ENCODE peak calls at places on chromosomes 3 and 15, in four cellular contexts. O is A549, Y is K562, L is HepG2. U is an unnamed sample.

GRCh38 chr3:65538101-65538500 is 500.6 kb downstream of the MAGI1 start:
- DNase-seq in O (no peak), L (no peak), Y (no peak), U (no peak)

GRCh38 chr3:174786825-174787224 is 72.3 kb upstream of the NAALADL2 start:
- DNase-seq in O (no peak), Y (no peak), L (no peak), U (no peak)

GRCh38 chr3:38109580-38110313 is 27.2 kb downstream of the ACAA1 start:
- DNase-seq in L (no peak), Y (no peak), O (no peak), U (no peak)

GRCh38 chr3:100402150-100402706 is 889 bp downstream of the LNP1 start:
- DNase-seq in Y (no peak), L (no peak), O (peak), U (no peak)

GRCh38 chr15:62752687-62753517 is 289.6 kb upstream of the TPM1 start:
- DNase-seq in L (no peak), O (no peak), Y (no peak), U (no peak)

GRCh38 chr15:99409097-99409473 is 156.7 kb upstream of the MEF2A start:
- DNase-seq in O (peak), L (peak), Y (no peak), U (no peak)

GRCh38 chr3:33663042-33663441 is 55.0 kb downstream of the CLASP2 start:
- DNase-seq in Y (no peak), L (no peak), O (no peak), U (no peak)

GRCh38 chr3:132090921-132091320 is 56.1 kb upstream of the CPNE4 start:
- DNase-seq in Y (no peak), L (no peak), O (no peak), U (no peak)

GRCh38 chr3:42683875-42684593 is 1.3 kb upstream of the KLHL40 start:
- DNase-seq in L (peak), O (peak), Y (peak), U (no peak)

GRCh38 chr15:66172339-66172980 is 81.1 kb downstream of the MEGF11 start:
- DNase-seq in Y (no peak), O (no peak), L (no peak), U (no peak)

GRCh38 chr15:50744601-50745000 is 20.9 kb downstream of the SPPL2A start:
- DNase-seq in Y (no peak), L (no peak), O (no peak), U (no peak)

GRCh38 chr15:80764535-80764934 is 14.6 kb upstream of the CEMIP start:
- DNase-seq in L (no peak), Y (no peak), O (no peak), U (no peak)

GRCh38 chr15:65008989-65009388 is 19.3 kb upstream of the SPG21 start:
- DNase-seq in Y (peak), O (no peak), L (no peak), U (no peak)

GRCh38 chr3:195069501-195070251 is 201.3 kb downstream of the XXYLT1 start:
- DNase-seq in Y (no peak), L (no peak), O (no peak), U (no peak)

GRCh38 chr3:195123196-195123805 is 147.7 kb downstream of the XXYLT1 start:
- DNase-seq in Y (peak), O (no peak), L (no peak), U (no peak)

GRCh38 chr3:108093616-108094015 is 2.8 kb upstream of the CD47 start:
- DNase-seq in O (no peak), Y (no peak), L (no peak), U (no peak)

GRCh38 chr3:184175981-184176376 is 1.3 kb downstream of the AP2M1 start:
- DNase-seq in Y (no peak), O (no peak), L (no peak), U (no peak)

DNA sequence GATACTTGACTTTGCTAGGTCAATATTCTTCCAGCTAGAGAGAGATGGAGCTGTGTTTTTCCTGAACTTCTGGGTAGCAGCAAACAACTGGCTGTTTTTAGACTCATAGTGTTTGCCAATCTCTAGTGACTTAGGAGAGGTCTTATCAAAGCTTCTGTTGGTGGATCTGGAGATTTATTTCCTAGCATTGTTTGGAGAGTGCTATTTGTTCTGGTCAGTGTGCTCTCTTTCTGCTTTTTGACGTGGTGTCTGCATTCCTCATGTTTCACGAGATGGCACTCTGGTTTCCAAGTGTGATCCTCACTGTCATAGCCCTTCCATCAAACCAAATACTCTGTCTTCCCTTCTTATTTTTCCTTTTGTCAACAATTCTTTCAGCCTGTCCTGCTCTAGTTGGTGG is 88.6 kb upstream of the DAZL start:
- DNase-seq in L (no peak), Y (no peak), O (no peak), U (no peak)
- TF ChIP-seq CHD4 in L (no peak), Y (no peak), O (no peak), U (no peak)

GRCh38 chr3:50625879-50626182 is 8.9 kb downstream of the MAPKAPK3 start:
- DNase-seq in L (no peak), O (no peak), Y (no peak), U (no peak)
- H3K4me2 ChIP-seq in L (no peak), O (no peak), Y (no peak), U (no peak)

GRCh38 chr3:131067983-131068382 is 41.3 kb downstream of the NEK11 start:
- DNase-seq in L (no peak), Y (no peak), O (no peak), U (no peak)
- TF ChIP-seq CHD4 in L (no peak), Y (no peak), O (no peak), U (no peak)

DNA sequence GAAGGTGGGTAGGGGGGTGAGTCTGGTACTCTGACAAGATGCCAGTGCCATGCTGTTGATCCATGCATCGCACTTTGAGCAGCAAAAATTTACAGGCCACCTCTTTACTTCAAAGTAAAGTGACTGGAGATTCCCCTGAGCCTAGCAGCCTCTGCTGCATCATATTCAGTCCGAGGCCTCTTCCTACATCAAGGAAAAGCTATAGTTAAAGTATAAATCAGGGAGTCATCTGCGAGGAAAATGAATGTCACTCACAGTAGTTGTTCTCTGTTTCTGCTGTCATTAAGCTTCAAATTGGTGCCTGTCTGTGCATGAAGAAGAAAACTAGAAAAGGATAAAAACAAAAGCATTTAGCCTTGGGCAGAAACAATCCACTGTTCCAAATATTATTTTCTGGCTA is 706.2 kb downstream of the TBL1XR1 start:
- DNase-seq in O (no peak), Y (no peak), L (no peak), U (no peak)
- H3K4me2 ChIP-seq in O (no peak), Y (no peak), L (no peak), U (no peak)

GRCh38 chr3:151599103-151599672 is 134.5 kb upstream of the AADACL2 start:
- DNase-seq in O (no peak), Y (peak), L (no peak), U (no peak)
- TF ChIP-seq CHD4 in O (no peak), Y (no peak), L (no peak), U (no peak)